ENCODE peak calls at places on chromosomes 1 and 21, in six cellular contexts. B is CMK; R is progenitor cell of endocrine pancreas; N is cardiac muscle cell; M is stimulated activated CD8-positive, alpha-beta memory T cell treated with anti-CD3 and anti-CD28 coated beads, Interleukin-4, amount 100 ng/mL, for 4 hours; V is ACHN. J is an unnamed sample.
A peak's percentile ranks its signal among the peaks of the same experiment; 100 is the strongest.

GRCh38 chr1:74731399-74732052 is 1.3 kb downstream of the CRYZ start:
- DNase-seq in B (peak; percentile 59), R (no peak), N (no peak), M (no peak), V (peak; percentile 90), J (no peak)

GRCh38 chr1:109661391-109661790 is 5.5 kb downstream of the GSTM4 start:
- DNase-seq in B (no peak), R (no peak), N (no peak), M (no peak), V (no peak), J (no peak)

GRCh38 chr1:178487070-178487615 is 9.6 kb downstream of the CLEC20A start:
- DNase-seq in B (no peak), R (no peak), N (no peak), M (no peak), V (no peak), J (no peak)

GRCh38 chr1:194355488-194356106 is 1169.2 kb upstream of the B3GALT2 start:
- DNase-seq in B (no peak), R (no peak), N (no peak), M (no peak), V (no peak), J (no peak)

GRCh38 chr1:153375511-153375910 is at the start of gene S100A12:
- DNase-seq in B (no peak), R (no peak), N (no peak), M (no peak), V (peak; percentile 92), J (peak; percentile 84)

GRCh38 chr1:181190362-181191035 is 102.0 kb downstream of the IER5 start:
- DNase-seq in B (no peak), R (no peak), N (no peak), M (no peak), V (no peak), J (no peak)

GRCh38 chr1:38608202-38608864 is 251.2 kb downstream of the RRAGC start:
- DNase-seq in B (no peak), R (peak; percentile 46), N (peak; percentile 70), M (no peak), V (peak; percentile 13), J (no peak)

GRCh38 chr1:200670215-200671118 is 760 bp upstream of the DDX59 start:
- DNase-seq in B (peak; percentile 93), R (no peak), N (peak; percentile 52), M (no peak), V (peak; percentile 76), J (peak; percentile 84)

GRCh38 chr1:2611034-2611501 is 21.7 kb downstream of the MMEL1 start:
- DNase-seq in B (peak; percentile 73), R (peak; percentile 50), N (no peak), M (no peak), V (no peak), J (no peak)

GRCh38 chr1:200530551-200531261 is 89.8 kb downstream of the KIF14 start:
- DNase-seq in B (no peak), R (no peak), N (no peak), M (no peak), V (no peak), J (no peak)

GRCh38 chr21:27572681-27573080 is 605.8 kb upstream of the ADAMTS5 start:
- DNase-seq in B (no peak), R (no peak), N (no peak), M (no peak), V (peak; percentile 96), J (no peak)

J was measured in GF-D8.